ENCODE peak calls at places on chromosomes 2 and 18, in eight cellular contexts. R is pancreas, S is progenitor cell of endocrine pancreas, P is nephron progenitor cell, U is Calu3, K is lower lobe of right lung, E is bronchial epithelial cell, Z is A549. L is an unnamed sample.

GRCh38 chr2:181258761-181259160 is 198.4 kb upstream of the ITGA4 start:
- DNase-seq in R (no peak), S (no peak), P (no peak), U (peak; percentile 32), K (no peak), E (peak; percentile 31), Z (peak; percentile 8), L (no peak)

GRCh38 chr18:47953471-47953931 is 23.0 kb upstream of the SMAD2 start:
- DNase-seq in R (no peak), S (no peak), P (peak; percentile 37), U (no peak), K (peak; percentile 52), E (peak; percentile 59), Z (no peak), L (no peak)

GRCh38 chr2:215880970-215881369 is 132.4 kb downstream of the MREG start:
- DNase-seq in R (no peak), S (no peak), P (no peak), U (no peak), K (no peak), E (no peak), Z (no peak), L (no peak)

GRCh38 chr2:235605306-235605998 is 111.6 kb downstream of the AGAP1 start:
- DNase-seq in R (no peak), S (no peak), P (peak; percentile 67), U (no peak), K (peak; percentile 64), E (peak; percentile 80), Z (peak; percentile 34), L (no peak)

GRCh38 chr2:186697536-186697935 is 3.7 kb downstream of the FAM171B start:
- DNase-seq in R (no peak), S (no peak), P (no peak), U (no peak), K (no peak), E (peak; percentile 87), Z (no peak), L (no peak)

GRCh38 chr18:7623681-7624080 is 56.6 kb downstream of the PTPRM start:
- DNase-seq in R (no peak), S (no peak), P (no peak), U (no peak), K (no peak), E (no peak), Z (no peak), L (no peak)

GRCh38 chr2:222920657-222921186 is 59.9 kb downstream of the ACSL3 start:
- DNase-seq in R (no peak), S (no peak), P (no peak), U (no peak), K (no peak), E (no peak), Z (no peak), L (no peak)

GRCh38 chr2:161946489-161947107 is 127.4 kb downstream of the DPP4 start:
- DNase-seq in R (no peak), S (no peak), P (peak; percentile 4), U (peak; percentile 34), K (no peak), E (peak; percentile 39), Z (peak; percentile 12), L (no peak)

GRCh38 chr2:106561356-106561755 is 74.2 kb downstream of the CD8B2 start:
- DNase-seq in R (no peak), S (no peak), P (no peak), U (no peak), K (no peak), E (no peak), Z (no peak), L (no peak)

GRCh38 chr2:198966269-198966668 is 491.5 kb downstream of the SATB2 start:
- DNase-seq in R (no peak), S (no peak), P (no peak), U (no peak), K (no peak), E (peak; percentile 10), Z (no peak), L (no peak)

GRCh38 chr2:181371782-181372292 is 85.3 kb upstream of the ITGA4 start:
- DNase-seq in R (no peak), S (no peak), P (no peak), U (no peak), K (no peak), E (no peak), Z (no peak), L (no peak)

GRCh38 chr2:28398101-28398834 is 5.6 kb downstream of the FOSL2 start:
- DNase-seq in R (no peak), S (no peak), P (no peak), U (no peak), K (no peak), E (peak; percentile 33), Z (peak; percentile 40), L (no peak)

GRCh38 chr2:174939046-174939445 is 66.1 kb downstream of the CHN1 start:
- DNase-seq in R (no peak), S (no peak), P (no peak), U (no peak), K (no peak), E (peak; percentile 72), Z (peak; percentile 22), L (no peak)

GRCh38 chr2:71936076-71937030 is 211.3 kb downstream of the CYP26B1 start:
- DNase-seq in R (no peak), S (no peak), P (no peak), U (no peak), K (no peak), E (no peak), Z (no peak), L (no peak)

DNA sequence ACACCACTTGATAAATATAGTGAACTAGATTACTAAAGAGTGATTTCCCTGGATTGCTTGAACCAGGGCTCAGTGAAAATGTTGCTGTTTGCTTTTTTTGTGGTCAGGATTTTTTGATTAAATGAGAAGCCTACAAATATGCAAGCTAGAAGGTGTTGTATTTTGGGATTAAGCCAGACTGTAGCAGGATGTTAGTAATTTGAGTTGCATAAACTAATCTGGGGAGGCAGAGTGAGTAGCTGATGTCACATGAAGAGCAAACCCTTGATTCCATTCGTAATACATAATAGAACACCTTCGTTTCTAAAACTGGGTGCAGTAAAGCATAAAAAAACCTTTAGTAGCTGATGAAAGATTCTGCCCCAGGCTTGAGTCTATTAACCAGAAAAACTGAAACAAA is 32.0 kb downstream of the NEDD4L start:
- DNase-seq in R (no peak), S (no peak), P (no peak), U (no peak), K (no peak), E (peak; percentile 84), Z (no peak), L (no peak)
- TF ChIP-seq CTCF in R (no peak), S (no peak), P (no peak), U (no peak), K (no peak), E (no peak), Z (no peak), L (no peak)

GRCh38 chr2:73918856-73919255 is 7.8 kb upstream of the DGUOK start:
- DNase-seq in R (no peak), S (no peak), P (no peak), U (no peak), K (no peak), E (no peak), Z (no peak), L (no peak)

GRCh38 chr2:73919596-73920228 is 7.0 kb upstream of the DGUOK start:
- DNase-seq in R (no peak), S (no peak), P (no peak), U (no peak), K (no peak), E (no peak), Z (no peak), L (no peak)

GRCh38 chr2:73922681-73923080 is 4.0 kb upstream of the DGUOK start:
- DNase-seq in R (no peak), S (no peak), P (no peak), U (no peak), K (no peak), E (peak; percentile 53), Z (no peak), L (no peak)

GRCh38 chr2:73921581-73921980 is 5.1 kb upstream of the DGUOK start:
- DNase-seq in R (no peak), S (no peak), P (no peak), U (no peak), K (no peak), E (no peak), Z (no peak), L (no peak)

GRCh38 chr2:73920577-73921545 is 5.8 kb upstream of the DGUOK start:
- DNase-seq in R (no peak), S (no peak), P (peak; percentile 67), U (peak; percentile 53), K (peak; percentile 69), E (no peak), Z (peak; percentile 56), L (no peak)
- TF ChIP-seq CTCF in R (no peak), S (peak; percentile 28), P (peak; percentile 25), U (peak; percentile 18), K (peak; percentile 32), E (peak; percentile 54), Z (no peak), L (no peak)

GRCh38 chr18:25862881-25863600 is 227.4 kb downstream of the SS18 start:
- DNase-seq in R (no peak), S (no peak), P (no peak), U (no peak), K (no peak), E (no peak), Z (no peak), L (no peak)
- TF ChIP-seq CTCF in R (no peak), S (no peak), P (no peak), U (no peak), K (no peak), E (no peak), Z (no peak), L (no peak)

GRCh38 chr2:36594849-36595248 is 3.1 kb downstream of the FEZ2 start:
- DNase-seq in R (no peak), S (no peak), P (no peak), U (no peak), K (no peak), E (no peak), Z (no peak), L (no peak)

GRCh38 chr2:36597003-36597531 is 901 bp downstream of the FEZ2 start:
- DNase-seq in R (no peak), S (no peak), P (no peak), U (no peak), K (no peak), E (no peak), Z (no peak), L (no peak)

GRCh38 chr2:36596397-36596796 is 1.6 kb downstream of the FEZ2 start:
- DNase-seq in R (no peak), S (no peak), P (no peak), U (no peak), K (no peak), E (no peak), Z (no peak), L (no peak)

DNA sequence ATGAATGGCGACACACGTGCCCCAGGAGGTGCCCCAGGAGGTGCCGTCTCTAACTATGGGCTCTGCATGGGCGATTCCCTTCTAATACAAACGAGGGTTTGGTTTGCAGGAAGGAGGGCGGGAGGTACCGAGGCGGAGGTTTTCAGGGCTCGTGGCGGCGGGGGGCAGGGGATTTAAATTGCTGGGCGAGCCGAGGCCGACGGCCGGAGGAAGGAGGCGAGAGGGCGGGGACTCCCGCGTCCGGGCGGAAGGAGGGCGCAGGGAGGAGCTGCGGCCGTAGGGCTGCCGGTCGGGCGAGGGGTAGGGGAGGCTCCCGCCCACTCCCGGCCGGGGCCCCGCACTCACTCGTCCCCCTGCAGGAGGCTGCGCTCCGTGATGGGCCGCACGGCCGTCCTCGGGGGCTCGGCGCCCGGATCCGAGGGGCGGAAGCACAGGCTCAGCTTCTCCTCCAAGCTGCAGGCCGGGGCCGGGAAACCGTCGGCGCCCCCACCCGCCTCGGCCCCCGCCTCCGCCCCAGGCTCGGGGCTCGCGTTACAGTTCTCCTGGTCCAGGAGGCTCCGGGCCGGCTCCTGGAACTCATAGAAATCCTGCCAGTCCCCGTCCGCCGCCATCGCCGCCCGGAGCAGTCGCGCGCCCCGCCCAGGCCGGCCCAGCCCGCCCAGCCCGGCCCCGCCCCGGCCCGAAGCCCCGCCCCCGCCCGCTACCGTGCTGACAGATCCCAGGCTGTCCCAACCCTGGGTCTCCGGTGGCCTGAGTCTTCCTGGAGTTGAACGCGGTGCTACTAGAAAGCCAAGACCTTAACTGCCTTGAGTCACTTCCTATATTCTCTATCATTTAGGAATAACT is at the start of gene FEZ2:
- DNase-seq in R (peak; percentile 93), S (peak; percentile 70), P (peak; percentile 84), U (peak; percentile 88), K (peak; percentile 86), E (peak; percentile 55), Z (peak; percentile 83), L (peak; percentile 65)
- TF ChIP-seq CTCF in R (no peak), S (peak; percentile 36), P (no peak), U (no peak), K (no peak), E (no peak), Z (no peak), L (no peak)